ENCODE peak calls at places on chromosomes 13 and 19, in five cellular contexts. L, U, P, Y and T are unnamed samples.

GRCh38 chr13:77168232-77168631 is 141.3 kb upstream of the FBXL3 start:
- DNase-seq in L (no peak), U (no peak), P (no peak), Y (no peak), T (no peak)

GRCh38 chr13:22461854-22462565 is 718.8 kb upstream of the SGCG start:
- DNase-seq in L (no peak), U (no peak), P (no peak), Y (no peak), T (no peak)

GRCh38 chr19:36152886-36153525 is 759 bp upstream of the COX7A1 start:
- DNase-seq in L (no peak), U (no peak), P (no peak), Y (no peak), T (peak; percentile 40)

GRCh38 chr19:47280183-47280797 is 5.6 kb downstream of the INAFM1 start:
- DNase-seq in L (no peak), U (no peak), P (no peak), Y (peak; percentile 45), T (no peak)

GRCh38 chr13:53012707-53013106 is 15.9 kb upstream of the OLFM4 start:
- DNase-seq in L (no peak), U (no peak), P (no peak), Y (no peak), T (no peak)

GRCh38 chr19:33821871-33822270 is 25.2 kb downstream of the KCTD15 start:
- DNase-seq in L (peak; percentile 17), U (no peak), P (no peak), Y (no peak), T (no peak)

GRCh38 chr13:75612354-75612753 is 23.8 kb upstream of the LMO7 start:
- DNase-seq in L (no peak), U (no peak), P (no peak), Y (no peak), T (no peak)

GRCh38 chr19:57675881-57676280 is 5.9 kb upstream of the ZNF551 start:
- DNase-seq in L (no peak), U (no peak), P (no peak), Y (no peak), T (no peak)